ENCODE peak calls at places on chromosomes 16 and 17, in seven cellular contexts. One of them, this sample, is unnamed.
A peak's percentile ranks its signal among the peaks of the same experiment; 100 is the strongest.

GRCh38 chr16:67892375-67892774 is 679 bp upstream of the PSKH1 start:
- DNase-seq in mesendoderm: no peak
- DNase-seq in upper lobe of left lung: no peak
- DNase-seq in cardiac muscle cell: no peak
- DNase-seq in fibroblast of lung: no peak
- DNase-seq in GM23338: no peak
- DNase-seq in psoas muscle: no peak
- DNase-seq in this sample: no peak

GRCh38 chr17:38606646-38607611 is 1.2 kb upstream of the SRCIN1 start:
- DNase-seq in psoas muscle: peak; percentile 33
- DNase-seq in GM23338: peak; percentile 63
- DNase-seq in mesendoderm: peak; percentile 30
- DNase-seq in fibroblast of lung: no peak
- DNase-seq in upper lobe of left lung: no peak
- DNase-seq in cardiac muscle cell: no peak
- DNase-seq in this sample: peak; percentile 47

GRCh38 chr16:63315229-63315628 is 1279.0 kb upstream of the CDH8 start:
- DNase-seq in upper lobe of left lung: no peak
- DNase-seq in GM23338: no peak
- DNase-seq in cardiac muscle cell: no peak
- DNase-seq in fibroblast of lung: no peak
- DNase-seq in psoas muscle: no peak
- DNase-seq in mesendoderm: no peak
- DNase-seq in this sample: no peak

GRCh38 chr17:19363460-19364035 is 1.0 kb upstream of the B9D1 start:
- DNase-seq in psoas muscle: no peak
- DNase-seq in cardiac muscle cell: no peak
- DNase-seq in GM23338: no peak
- DNase-seq in upper lobe of left lung: no peak
- DNase-seq in fibroblast of lung: no peak
- DNase-seq in mesendoderm: no peak
- DNase-seq in this sample: no peak

GRCh38 chr17:83176956-83177583 is 97.7 kb downstream of the METRNL start:
- DNase-seq in fibroblast of lung: no peak
- DNase-seq in cardiac muscle cell: no peak
- DNase-seq in mesendoderm: no peak
- DNase-seq in upper lobe of left lung: no peak
- DNase-seq in psoas muscle: no peak
- DNase-seq in GM23338: no peak
- DNase-seq in this sample: no peak

GRCh38 chr16:50535506-50536257 is 12.5 kb upstream of the NKD1 start:
- DNase-seq in GM23338: no peak
- DNase-seq in upper lobe of left lung: no peak
- DNase-seq in psoas muscle: no peak
- DNase-seq in mesendoderm: no peak
- DNase-seq in fibroblast of lung: no peak
- DNase-seq in cardiac muscle cell: no peak
- DNase-seq in this sample: no peak

GRCh38 chr16:84471316-84471715 is 33.1 kb downstream of the MEAK7 start:
- DNase-seq in GM23338: no peak
- DNase-seq in psoas muscle: no peak
- DNase-seq in cardiac muscle cell: no peak
- DNase-seq in fibroblast of lung: no peak
- DNase-seq in mesendoderm: no peak
- DNase-seq in upper lobe of left lung: no peak
- DNase-seq in this sample: no peak

GRCh38 chr17:47427985-47428384 is 102.9 kb upstream of the NPEPPS start:
- DNase-seq in cardiac muscle cell: no peak
- DNase-seq in upper lobe of left lung: no peak
- DNase-seq in mesendoderm: no peak
- DNase-seq in psoas muscle: no peak
- DNase-seq in fibroblast of lung: no peak
- DNase-seq in GM23338: no peak
- DNase-seq in this sample: no peak

GRCh38 chr16:85898521-85899442 is at the start of gene IRF8:
- DNase-seq in psoas muscle: peak; percentile 62
- DNase-seq in cardiac muscle cell: peak; percentile 81
- DNase-seq in upper lobe of left lung: peak; percentile 96
- DNase-seq in mesendoderm: peak; percentile 70
- DNase-seq in GM23338: peak; percentile 80
- DNase-seq in fibroblast of lung: peak; percentile 66
- DNase-seq in this sample: no peak

GRCh38 chr16:20380782-20381181 is 23.8 kb downstream of the PDILT start:
- DNase-seq in cardiac muscle cell: no peak
- DNase-seq in GM23338: no peak
- DNase-seq in psoas muscle: no peak
- DNase-seq in mesendoderm: no peak
- DNase-seq in fibroblast of lung: no peak
- DNase-seq in upper lobe of left lung: no peak
- DNase-seq in this sample: no peak

GRCh38 chr16:81040837-81041236 is 5.2 kb downstream of the ATMIN start:
- DNase-seq in mesendoderm: peak; percentile 32
- DNase-seq in psoas muscle: no peak
- DNase-seq in upper lobe of left lung: no peak
- DNase-seq in GM23338: no peak
- DNase-seq in cardiac muscle cell: no peak
- DNase-seq in fibroblast of lung: peak; percentile 27
- DNase-seq in this sample: no peak

GRCh38 chr17:32927724-32928526 is at the start of gene TMEM98:
- DNase-seq in fibroblast of lung: peak; percentile 42
- DNase-seq in upper lobe of left lung: peak; percentile 91
- DNase-seq in cardiac muscle cell: peak; percentile 39
- DNase-seq in psoas muscle: peak; percentile 37
- DNase-seq in mesendoderm: peak; percentile 48
- DNase-seq in GM23338: peak; percentile 65
- DNase-seq in this sample: peak; percentile 34

GRCh38 chr17:34401165-34401564 is 38.1 kb upstream of the CCL1 start:
- DNase-seq in psoas muscle: no peak
- DNase-seq in fibroblast of lung: no peak
- DNase-seq in GM23338: no peak
- DNase-seq in mesendoderm: no peak
- DNase-seq in upper lobe of left lung: no peak
- DNase-seq in cardiac muscle cell: no peak
- DNase-seq in this sample: no peak

GRCh38 chr17:34354637-34355036 is 1.6 kb upstream of the CCL13 start:
- DNase-seq in cardiac muscle cell: peak; percentile 56
- DNase-seq in GM23338: no peak
- DNase-seq in fibroblast of lung: peak; percentile 12
- DNase-seq in mesendoderm: no peak
- DNase-seq in psoas muscle: no peak
- DNase-seq in upper lobe of left lung: no peak
- DNase-seq in this sample: no peak

GRCh38 chr17:75524269-75524970 is 1.1 kb upstream of the LLGL2 start:
- DNase-seq in cardiac muscle cell: no peak
- DNase-seq in upper lobe of left lung: no peak
- DNase-seq in mesendoderm: no peak
- DNase-seq in fibroblast of lung: no peak
- DNase-seq in GM23338: no peak
- DNase-seq in psoas muscle: no peak
- DNase-seq in this sample: no peak

GRCh38 chr17:58060596-58061191 is 22.5 kb upstream of the DYNLL2 start:
- DNase-seq in mesendoderm: no peak
- DNase-seq in GM23338: no peak
- DNase-seq in fibroblast of lung: peak; percentile 56
- DNase-seq in upper lobe of left lung: peak; percentile 29
- DNase-seq in psoas muscle: peak; percentile 25
- DNase-seq in cardiac muscle cell: peak; percentile 78
- DNase-seq in this sample: peak; percentile 84

GRCh38 chr16:68417711-68418301 is 30.5 kb downstream of the SMPD3 start:
- DNase-seq in fibroblast of lung: peak; percentile 14
- DNase-seq in cardiac muscle cell: no peak
- DNase-seq in GM23338: no peak
- DNase-seq in mesendoderm: no peak
- DNase-seq in psoas muscle: no peak
- DNase-seq in upper lobe of left lung: no peak
- DNase-seq in this sample: no peak

GRCh38 chr16:29940656-29941055 is 14.6 kb upstream of the KCTD13 start:
- DNase-seq in fibroblast of lung: no peak
- DNase-seq in GM23338: no peak
- DNase-seq in psoas muscle: no peak
- DNase-seq in upper lobe of left lung: no peak
- DNase-seq in mesendoderm: no peak
- DNase-seq in cardiac muscle cell: peak; percentile 64
- DNase-seq in this sample: no peak

GRCh38 chr16:3461120-3461519 is 17.6 kb downstream of the NAA60 start:
- DNase-seq in psoas muscle: no peak
- DNase-seq in GM23338: no peak
- DNase-seq in mesendoderm: peak; percentile 82
- DNase-seq in fibroblast of lung: no peak
- DNase-seq in cardiac muscle cell: no peak
- DNase-seq in upper lobe of left lung: no peak
- DNase-seq in this sample: no peak

GRCh38 chr17:63675231-63675606 is 24.7 kb downstream of the LIMD2 start:
- DNase-seq in cardiac muscle cell: peak; percentile 52
- DNase-seq in psoas muscle: no peak
- DNase-seq in GM23338: peak; percentile 68
- DNase-seq in mesendoderm: peak; percentile 86
- DNase-seq in fibroblast of lung: no peak
- DNase-seq in upper lobe of left lung: no peak
- DNase-seq in this sample: no peak

GRCh38 chr17:2024572-2025219 is 438 bp downstream of the RTN4RL1 start:
- DNase-seq in mesendoderm: peak; percentile 52
- DNase-seq in psoas muscle: no peak
- DNase-seq in GM23338: peak; percentile 51
- DNase-seq in fibroblast of lung: no peak
- DNase-seq in cardiac muscle cell: no peak
- DNase-seq in upper lobe of left lung: peak; percentile 86
- DNase-seq in this sample: no peak

GRCh38 chr17:2025220-2025621 is at the start of gene RTN4RL1:
- DNase-seq in upper lobe of left lung: peak; percentile 92
- DNase-seq in GM23338: peak; percentile 72
- DNase-seq in psoas muscle: peak; percentile 67
- DNase-seq in fibroblast of lung: peak; percentile 57
- DNase-seq in mesendoderm: peak; percentile 78
- DNase-seq in cardiac muscle cell: peak; percentile 63
- DNase-seq in this sample: peak; percentile 68

GRCh38 chr17:2022647-2023046 is 2.5 kb downstream of the RTN4RL1 start:
- DNase-seq in mesendoderm: no peak
- DNase-seq in psoas muscle: no peak
- DNase-seq in upper lobe of left lung: no peak
- DNase-seq in GM23338: no peak
- DNase-seq in fibroblast of lung: no peak
- DNase-seq in cardiac muscle cell: no peak
- DNase-seq in this sample: no peak

GRCh38 chr17:2023256-2023655 is 1.9 kb downstream of the RTN4RL1 start:
- DNase-seq in cardiac muscle cell: no peak
- DNase-seq in mesendoderm: no peak
- DNase-seq in upper lobe of left lung: no peak
- DNase-seq in psoas muscle: no peak
- DNase-seq in fibroblast of lung: no peak
- DNase-seq in GM23338: no peak
- DNase-seq in this sample: no peak

DNA sequence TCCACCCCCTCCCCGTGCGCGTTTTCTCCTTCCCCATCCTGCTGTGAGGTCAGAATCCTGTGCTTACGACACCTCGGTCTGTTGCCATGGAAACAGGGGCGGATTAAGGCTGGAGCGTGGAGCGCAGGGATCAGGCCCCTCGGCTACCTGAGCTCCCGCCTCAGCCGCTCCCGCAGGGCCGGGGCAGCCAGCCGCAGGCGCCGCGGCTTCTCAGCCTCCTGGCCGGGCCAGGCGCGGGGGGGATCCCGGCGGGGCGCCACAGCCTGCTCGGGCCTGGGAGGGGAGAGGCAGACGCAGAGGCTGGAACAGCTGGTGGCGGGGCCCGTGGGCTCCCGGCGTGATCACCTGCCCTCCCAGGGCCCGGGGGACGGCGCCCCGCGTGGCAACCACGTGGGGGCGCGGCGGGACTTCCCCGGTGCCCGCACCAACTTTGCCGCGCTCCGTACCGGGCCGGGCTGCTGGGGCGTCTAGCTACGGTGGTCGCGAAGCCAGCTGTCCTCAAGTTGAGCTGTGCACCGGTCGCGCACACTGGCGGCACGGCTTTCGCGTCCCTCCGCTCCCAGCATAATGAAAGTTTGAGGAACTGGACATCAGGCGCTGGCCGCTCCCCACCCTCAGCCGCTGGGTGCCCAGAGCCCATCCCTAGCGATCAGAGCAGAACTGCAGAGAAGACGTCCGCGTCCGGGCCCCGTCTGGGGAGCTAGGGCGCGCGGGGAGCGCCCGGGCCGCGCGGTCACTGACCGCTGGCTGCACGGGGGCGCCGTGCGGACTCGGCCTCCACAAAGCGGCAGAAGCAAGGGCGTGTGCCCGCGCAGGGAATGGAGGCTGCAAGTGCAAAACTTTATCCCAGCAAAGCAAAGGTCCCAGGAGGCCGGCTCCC is 1.2 kb downstream of the RTN4RL1 start:
- DNase-seq in fibroblast of lung: peak; percentile 33
- DNase-seq in GM23338: peak; percentile 96
- DNase-seq in psoas muscle: peak; percentile 55
- DNase-seq in mesendoderm: peak; percentile 97
- DNase-seq in cardiac muscle cell: peak; percentile 77
- DNase-seq in upper lobe of left lung: peak; percentile 88
- DNase-seq in this sample: no peak
- H3K4me3 ChIP-seq in fibroblast of lung: no peak overlapping the region
- H3K4me3 ChIP-seq in GM23338: peak overlapping the region; percentile 69
- H3K4me3 ChIP-seq in psoas muscle: peak overlapping the region; percentile 80
- H3K4me3 ChIP-seq in mesendoderm: peak overlapping the region; percentile 11
- H3K4me3 ChIP-seq in cardiac muscle cell: peak overlapping the region; percentile 81
- H3K4me3 ChIP-seq in upper lobe of left lung: peak overlapping the region; percentile 51
- H3K4me3 ChIP-seq in this sample: peak overlapping the region; percentile 44

GRCh38 chr17:50394711-50395110 is 2.6 kb downstream of the LRRC59 start:
- DNase-seq in fibroblast of lung: no peak
- DNase-seq in psoas muscle: no peak
- DNase-seq in upper lobe of left lung: no peak
- DNase-seq in cardiac muscle cell: peak; percentile 13
- DNase-seq in GM23338: no peak
- DNase-seq in mesendoderm: no peak
- DNase-seq in this sample: no peak
- H3K4me3 ChIP-seq in fibroblast of lung: peak overlapping the region; percentile 100
- H3K4me3 ChIP-seq in psoas muscle: no peak overlapping the region
- H3K4me3 ChIP-seq in upper lobe of left lung: no peak overlapping the region
- H3K4me3 ChIP-seq in cardiac muscle cell: no peak overlapping the region
- H3K4me3 ChIP-seq in GM23338: no peak overlapping the region
- H3K4me3 ChIP-seq in mesendoderm: no peak overlapping the region
- H3K4me3 ChIP-seq in this sample: peak overlapping the region; percentile 95

GRCh38 chr16:83118365-83118764 is 491.6 kb downstream of the CDH13 start:
- DNase-seq in fibroblast of lung: peak; percentile 77
- DNase-seq in GM23338: no peak
- DNase-seq in mesendoderm: no peak
- DNase-seq in upper lobe of left lung: no peak
- DNase-seq in cardiac muscle cell: peak; percentile 40
- DNase-seq in psoas muscle: no peak
- DNase-seq in this sample: no peak
- H3K4me3 ChIP-seq in fibroblast of lung: no peak overlapping the region
- H3K4me3 ChIP-seq in GM23338: no peak overlapping the region
- H3K4me3 ChIP-seq in mesendoderm: no peak overlapping the region
- H3K4me3 ChIP-seq in upper lobe of left lung: no peak overlapping the region
- H3K4me3 ChIP-seq in cardiac muscle cell: no peak overlapping the region
- H3K4me3 ChIP-seq in psoas muscle: no peak overlapping the region
- H3K4me3 ChIP-seq in this sample: no peak overlapping the region

DNA sequence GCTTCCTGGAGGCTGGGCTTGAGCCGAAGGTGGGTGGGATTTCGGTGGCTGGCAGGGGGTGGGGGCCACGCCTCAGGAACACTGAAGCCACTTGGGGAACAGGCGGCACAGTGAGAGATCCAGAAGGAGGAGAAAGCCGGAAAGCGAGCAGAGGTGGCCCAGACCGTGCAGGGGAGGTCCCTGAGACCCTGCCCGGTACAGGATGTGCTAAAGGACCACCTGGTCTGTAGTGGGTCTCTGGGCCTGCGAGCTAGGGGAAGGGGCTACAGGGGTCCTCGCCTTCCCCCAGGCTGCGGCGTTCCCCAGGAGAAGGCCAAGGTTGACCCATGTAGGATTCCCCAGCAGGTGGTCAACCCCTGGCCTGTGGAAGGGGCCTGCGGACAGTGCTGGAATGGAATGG is at the start of gene TLE7:
- DNase-seq in cardiac muscle cell: no peak
- DNase-seq in psoas muscle: no peak
- DNase-seq in mesendoderm: no peak
- DNase-seq in fibroblast of lung: no peak
- DNase-seq in upper lobe of left lung: no peak
- DNase-seq in GM23338: no peak
- DNase-seq in this sample: no peak
- H3K4me3 ChIP-seq in cardiac muscle cell: no peak within 1 kb of the TSS
- H3K4me3 ChIP-seq in psoas muscle: no peak within 1 kb of the TSS
- H3K4me3 ChIP-seq in mesendoderm: no peak within 1 kb of the TSS
- H3K4me3 ChIP-seq in fibroblast of lung: no peak within 1 kb of the TSS
- H3K4me3 ChIP-seq in upper lobe of left lung: no peak within 1 kb of the TSS
- H3K4me3 ChIP-seq in GM23338: peak within 1 kb of the TSS; percentile 46
- H3K4me3 ChIP-seq in this sample: no peak within 1 kb of the TSS